ENCODE peak calls at places on chromosomes 4 and X, in six cellular contexts. Y, V, B, O, S and G are unnamed samples.

GRCh38 chr4:146245246-146245645 is 30.9 kb downstream of the REELD1 start:
- DNase-seq in B (peak), V (no peak), O (no peak), S (no peak), Y (no peak), G (no peak)

GRCh38 chr4:156998500-156999174 is 27.0 kb upstream of the PDGFC start:
- DNase-seq in V (no peak), Y (no peak), B (no peak), S (no peak), O (peak), G (no peak)

GRCh38 chr4:10119773-10120172 is 3.2 kb upstream of the WDR1 start:
- DNase-seq in S (no peak), O (no peak), B (no peak), V (no peak), Y (no peak), G (no peak)

GRCh38 chr4:7387925-7388324 is 46.8 kb downstream of the PSAPL1 start:
- DNase-seq in Y (no peak), S (no peak), V (no peak), O (peak), B (no peak), G (no peak)

GRCh38 chr4:55574252-55574651 is 17.8 kb downstream of the PDCL2 start:
- DNase-seq in V (no peak), O (no peak), S (no peak), Y (no peak), B (no peak), G (no peak)

GRCh38 chr4:60683953-60684352 is 516.2 kb upstream of the ADGRL3 start:
- DNase-seq in O (no peak), V (no peak), Y (peak), S (no peak), B (peak), G (no peak)

GRCh38 chr4:75633846-75634245 is 3.5 kb upstream of the CDKL2 start:
- DNase-seq in Y (peak), V (no peak), S (no peak), B (peak), O (no peak), G (no peak)

GRCh38 chrX:17032351-17032750 is 85.9 kb downstream of the REPS2 start:
- DNase-seq in S (no peak), B (no peak), O (no peak), V (no peak), Y (no peak), G (no peak)

GRCh38 chr4:32136081-32136787 is 1416.1 kb downstream of the PCDH7 start:
- DNase-seq in O (no peak), V (no peak), S (no peak), Y (no peak), B (no peak), G (peak)

GRCh38 chr4:3202836-3203820 is 45.8 kb upstream of the MSANTD1 start:
- DNase-seq in O (no peak), B (no peak), V (no peak), Y (no peak), S (no peak), G (no peak)

GRCh38 chr4:37892641-37893040 is 1.8 kb downstream of the TBC1D1 start:
- DNase-seq in B (no peak), Y (no peak), V (no peak), O (no peak), S (no peak), G (no peak)

GRCh38 chr4:42915484-42915883 is 23.0 kb downstream of the GRXCR1 start:
- DNase-seq in Y (no peak), S (no peak), O (no peak), B (no peak), V (no peak), G (peak)

GRCh38 chr4:176226736-176227135 is 31.4 kb upstream of the SPATA4 start:
- DNase-seq in B (peak), V (no peak), S (no peak), O (no peak), Y (peak), G (no peak)

GRCh38 chr4:153152453-153153338 is 51.5 kb upstream of the TRIM2 start:
- DNase-seq in V (peak), S (peak), O (no peak), B (peak), Y (peak), G (peak)

GRCh38 chr4:44479731-44480130 is 31.1 kb upstream of the KCTD8 start:
- DNase-seq in B (no peak), O (no peak), S (no peak), V (no peak), Y (no peak), G (no peak)

GRCh38 chrX:148940411-148940996 is 440.1 kb downstream of the AFF2 start:
- DNase-seq in V (no peak), Y (no peak), O (no peak), S (no peak), B (no peak), G (no peak)

GRCh38 chrX:1385251-1385794 is 6.6 kb downstream of the SLC25A6 start:
- DNase-seq in B (no peak), Y (no peak), S (peak), V (no peak), O (no peak), G (no peak)

GRCh38 chrX:136896121-136896914 is 15.8 kb upstream of the RBMX start:
- DNase-seq in V (no peak), Y (no peak), S (no peak), O (no peak), B (peak), G (no peak)

GRCh38 chr4:89486042-89486441 is 178.4 kb upstream of the GPRIN3 start:
- DNase-seq in S (no peak), B (peak), O (no peak), Y (peak), V (no peak), G (peak)

GRCh38 chrX:4150259-4150658 is 436.8 kb upstream of the PRKX start:
- DNase-seq in O (no peak), V (no peak), Y (no peak), B (no peak), S (no peak), G (no peak)

GRCh38 chrX:39162322-39162721 is 361.1 kb downstream of the MID1IP1 start:
- DNase-seq in O (peak), S (peak), B (no peak), V (no peak), Y (no peak), G (peak)

GRCh38 chr4:39178706-39179105 is 3.6 kb upstream of the WDR19 start:
- DNase-seq in Y (peak), O (no peak), B (peak), S (no peak), V (no peak), G (no peak)

GRCh38 chr4:186240848-186241491 is 13.7 kb downstream of the KLKB1 start:
- DNase-seq in Y (no peak), V (no peak), S (no peak), O (no peak), B (no peak), G (no peak)
- H2AK5ac ChIP-seq in Y (no peak), V (no peak), S (peak), O (no peak), B (no peak), G (no peak)

GRCh38 chrX:100478714-100479113 is 68.6 kb upstream of the PCDH19 start:
- DNase-seq in S (no peak), O (no peak), V (no peak), B (no peak), Y (no peak), G (no peak)
- H2AFZ ChIP-seq in S (no peak), O (no peak), V (no peak), B (no peak), Y (no peak), G (no peak)

DNA sequence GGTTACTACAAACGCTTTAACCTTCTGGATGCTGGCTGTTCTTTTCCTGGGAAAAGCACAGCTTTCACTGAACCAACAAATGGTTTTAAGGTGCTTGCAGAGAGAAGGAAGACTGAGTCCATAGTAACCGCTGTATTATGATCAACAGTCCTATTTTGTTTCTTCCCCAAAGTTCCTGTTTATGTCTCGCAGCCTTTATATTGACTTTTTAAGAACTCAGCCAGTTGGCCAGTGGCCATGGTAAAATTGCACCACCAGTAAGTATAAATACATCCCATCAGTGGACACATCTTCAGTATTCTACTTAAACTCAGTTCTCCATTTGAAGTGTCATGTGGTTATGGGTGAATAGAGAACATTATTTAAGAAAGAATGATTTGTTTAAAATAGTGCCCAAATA is 286.9 kb downstream of the ARHGAP24 start:
- DNase-seq in O (no peak), V (no peak), Y (peak), S (no peak), B (peak), G (no peak)
- H2AK5ac ChIP-seq in O (no peak), V (no peak), Y (no peak), S (no peak), B (peak), G (no peak)

DNA sequence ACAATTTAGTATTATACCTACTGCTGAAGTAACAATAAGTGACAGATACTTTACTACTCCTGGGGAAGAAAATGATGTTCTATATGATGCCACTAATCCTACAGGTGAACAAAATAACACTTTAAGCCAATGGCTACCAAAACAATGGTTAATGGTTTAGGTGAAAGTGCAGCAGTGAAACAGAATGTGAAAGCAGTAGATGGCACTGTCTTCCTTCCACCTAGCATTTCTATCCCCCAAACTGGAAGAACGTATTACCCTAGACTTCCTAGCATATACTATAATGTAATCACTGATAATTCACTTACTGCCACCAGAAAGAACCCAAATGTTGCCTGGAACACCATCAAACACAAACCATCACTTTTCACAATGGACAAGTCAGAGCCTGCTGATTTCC is 18.9 kb upstream of the CABS1 start:
- DNase-seq in S (no peak), V (no peak), O (no peak), Y (no peak), B (no peak), G (no peak)
- H2AFZ ChIP-seq in S (no peak), V (no peak), O (no peak), Y (no peak), B (no peak), G (no peak)